ENCODE peak calls at places on chromosomes 12 and 14, in six cellular contexts. One of them, this sample, is unnamed.

GRCh38 chr14:99516156-99517045 is 35.2 kb downstream of the CCNK start:
- DNase-seq in Panc1: no peak
- DNase-seq in CD8-positive, alpha-beta T cell: no peak
- DNase-seq in mesothelial cell of epicardium: peak
- DNase-seq in endothelial cell: no peak
- DNase-seq in IMR-90: no peak
- DNase-seq in this sample: no peak

GRCh38 chr12:113818833-113819232 is 147.3 kb downstream of the RBM19 start:
- DNase-seq in Panc1: no peak
- DNase-seq in CD8-positive, alpha-beta T cell: no peak
- DNase-seq in mesothelial cell of epicardium: no peak
- DNase-seq in endothelial cell: peak
- DNase-seq in IMR-90: no peak
- DNase-seq in this sample: peak

GRCh38 chr14:95784137-95784536 is 70.2 kb upstream of the TCL1A start:
- DNase-seq in Panc1: no peak
- DNase-seq in CD8-positive, alpha-beta T cell: no peak
- DNase-seq in mesothelial cell of epicardium: no peak
- DNase-seq in endothelial cell: peak
- DNase-seq in IMR-90: peak
- DNase-seq in this sample: peak

GRCh38 chr12:107134558-107134957 is 41.2 kb upstream of the CRY1 start:
- DNase-seq in Panc1: no peak
- DNase-seq in CD8-positive, alpha-beta T cell: no peak
- DNase-seq in mesothelial cell of epicardium: no peak
- DNase-seq in endothelial cell: peak
- DNase-seq in IMR-90: no peak
- DNase-seq in this sample: no peak

GRCh38 chr12:71626768-71627167 is 36.9 kb downstream of the ZFC3H1 start:
- DNase-seq in Panc1: no peak
- DNase-seq in CD8-positive, alpha-beta T cell: no peak
- DNase-seq in mesothelial cell of epicardium: no peak
- DNase-seq in endothelial cell: no peak
- DNase-seq in IMR-90: peak
- DNase-seq in this sample: no peak

GRCh38 chr14:100660498-100661339 is 66.0 kb upstream of the DLK1 start:
- DNase-seq in Panc1: no peak
- DNase-seq in CD8-positive, alpha-beta T cell: no peak
- DNase-seq in mesothelial cell of epicardium: no peak
- DNase-seq in endothelial cell: no peak
- DNase-seq in IMR-90: peak
- DNase-seq in this sample: no peak

GRCh38 chr12:88417531-88417930 is 162.7 kb downstream of the KITLG start:
- DNase-seq in Panc1: no peak
- DNase-seq in CD8-positive, alpha-beta T cell: no peak
- DNase-seq in mesothelial cell of epicardium: no peak
- DNase-seq in endothelial cell: no peak
- DNase-seq in IMR-90: no peak
- DNase-seq in this sample: no peak

GRCh38 chr12:58009355-58009754 is 68.0 kb downstream of the ATP23 start:
- DNase-seq in Panc1: no peak
- DNase-seq in CD8-positive, alpha-beta T cell: no peak
- DNase-seq in mesothelial cell of epicardium: no peak
- DNase-seq in endothelial cell: no peak
- DNase-seq in IMR-90: no peak
- DNase-seq in this sample: no peak

GRCh38 chr14:51203881-51204280 is 36.2 kb upstream of the TMX1 start:
- DNase-seq in Panc1: no peak
- DNase-seq in CD8-positive, alpha-beta T cell: no peak
- DNase-seq in mesothelial cell of epicardium: no peak
- DNase-seq in endothelial cell: no peak
- DNase-seq in IMR-90: no peak
- DNase-seq in this sample: no peak

GRCh38 chr12:111450676-111451075 is 45.0 kb downstream of the SH2B3 start:
- DNase-seq in Panc1: no peak
- DNase-seq in CD8-positive, alpha-beta T cell: no peak
- DNase-seq in mesothelial cell of epicardium: peak
- DNase-seq in endothelial cell: no peak
- DNase-seq in IMR-90: no peak
- DNase-seq in this sample: no peak

GRCh38 chr12:85963322-85963721 is 89.2 kb downstream of the NTS start:
- DNase-seq in Panc1: no peak
- DNase-seq in CD8-positive, alpha-beta T cell: no peak
- DNase-seq in mesothelial cell of epicardium: no peak
- DNase-seq in endothelial cell: no peak
- DNase-seq in IMR-90: no peak
- DNase-seq in this sample: no peak

GRCh38 chr14:104392001-104392395 is 187.6 kb upstream of the C14orf180 start:
- DNase-seq in Panc1: no peak
- DNase-seq in CD8-positive, alpha-beta T cell: no peak
- DNase-seq in mesothelial cell of epicardium: no peak
- DNase-seq in endothelial cell: no peak
- DNase-seq in IMR-90: no peak
- DNase-seq in this sample: no peak

DNA sequence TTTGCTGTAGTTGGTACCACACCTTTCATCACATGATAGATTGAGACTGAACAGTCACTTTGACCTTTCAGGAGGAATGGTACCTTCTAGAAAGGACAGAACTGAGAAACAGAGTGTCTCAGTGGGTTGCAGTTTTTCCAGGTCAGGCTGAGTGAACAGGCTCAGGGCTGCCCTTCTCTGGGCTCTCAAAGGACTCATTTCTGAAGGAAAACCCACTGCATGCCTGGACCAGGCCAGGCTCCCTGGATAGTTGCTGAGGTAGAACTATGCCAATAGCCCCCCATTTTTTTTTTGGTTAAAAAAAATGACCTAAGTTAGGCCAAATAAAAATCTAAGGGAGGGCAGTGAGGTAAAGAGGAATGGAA is 148.1 kb upstream of the EGLN3 start:
- DNase-seq in Panc1: no peak
- DNase-seq in CD8-positive, alpha-beta T cell: no peak
- DNase-seq in mesothelial cell of epicardium: no peak
- DNase-seq in endothelial cell: no peak
- DNase-seq in IMR-90: no peak
- DNase-seq in this sample: no peak
- TF ChIP-seq CTCF in Panc1: peak
- TF ChIP-seq CTCF in CD8-positive, alpha-beta T cell: peak
- TF ChIP-seq CTCF in mesothelial cell of epicardium: peak
- TF ChIP-seq CTCF in endothelial cell: no peak
- TF ChIP-seq CTCF in IMR-90: no peak
- TF ChIP-seq CTCF in this sample: no peak

DNA sequence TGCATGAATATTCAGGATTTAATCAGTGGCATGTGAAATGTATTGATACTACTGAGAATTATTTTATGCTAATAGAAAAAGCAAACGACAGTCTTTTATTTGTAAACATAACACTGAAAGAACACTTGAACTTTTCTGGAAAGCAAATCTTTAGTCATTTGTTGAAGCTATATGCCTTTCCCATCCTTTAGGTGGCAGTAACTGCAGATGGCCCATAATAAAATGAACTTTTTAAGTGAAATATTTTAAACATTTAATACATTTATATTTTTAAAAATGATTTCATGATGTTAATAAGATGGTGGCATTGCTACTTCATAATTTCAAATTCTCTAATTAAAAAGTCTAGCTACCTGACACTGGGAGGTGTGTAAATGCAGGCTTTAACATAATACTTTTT is 13.9 kb upstream of the KRR1 start:
- DNase-seq in Panc1: no peak
- DNase-seq in CD8-positive, alpha-beta T cell: no peak
- DNase-seq in mesothelial cell of epicardium: no peak
- DNase-seq in endothelial cell: no peak
- DNase-seq in IMR-90: peak
- DNase-seq in this sample: no peak
- TF ChIP-seq CTCF in Panc1: peak
- TF ChIP-seq CTCF in CD8-positive, alpha-beta T cell: no peak
- TF ChIP-seq CTCF in mesothelial cell of epicardium: no peak
- TF ChIP-seq CTCF in endothelial cell: peak
- TF ChIP-seq CTCF in IMR-90: peak
- TF ChIP-seq CTCF in this sample: peak

GRCh38 chr12:109910969-109911348 is 10.9 kb downstream of the TCHP start:
- DNase-seq in Panc1: no peak
- DNase-seq in CD8-positive, alpha-beta T cell: no peak
- DNase-seq in mesothelial cell of epicardium: no peak
- DNase-seq in endothelial cell: peak
- DNase-seq in IMR-90: peak
- DNase-seq in this sample: peak
- TF ChIP-seq CTCF in Panc1: no peak
- TF ChIP-seq CTCF in CD8-positive, alpha-beta T cell: no peak
- TF ChIP-seq CTCF in mesothelial cell of epicardium: no peak
- TF ChIP-seq CTCF in endothelial cell: peak
- TF ChIP-seq CTCF in IMR-90: peak
- TF ChIP-seq CTCF in this sample: peak

DNA sequence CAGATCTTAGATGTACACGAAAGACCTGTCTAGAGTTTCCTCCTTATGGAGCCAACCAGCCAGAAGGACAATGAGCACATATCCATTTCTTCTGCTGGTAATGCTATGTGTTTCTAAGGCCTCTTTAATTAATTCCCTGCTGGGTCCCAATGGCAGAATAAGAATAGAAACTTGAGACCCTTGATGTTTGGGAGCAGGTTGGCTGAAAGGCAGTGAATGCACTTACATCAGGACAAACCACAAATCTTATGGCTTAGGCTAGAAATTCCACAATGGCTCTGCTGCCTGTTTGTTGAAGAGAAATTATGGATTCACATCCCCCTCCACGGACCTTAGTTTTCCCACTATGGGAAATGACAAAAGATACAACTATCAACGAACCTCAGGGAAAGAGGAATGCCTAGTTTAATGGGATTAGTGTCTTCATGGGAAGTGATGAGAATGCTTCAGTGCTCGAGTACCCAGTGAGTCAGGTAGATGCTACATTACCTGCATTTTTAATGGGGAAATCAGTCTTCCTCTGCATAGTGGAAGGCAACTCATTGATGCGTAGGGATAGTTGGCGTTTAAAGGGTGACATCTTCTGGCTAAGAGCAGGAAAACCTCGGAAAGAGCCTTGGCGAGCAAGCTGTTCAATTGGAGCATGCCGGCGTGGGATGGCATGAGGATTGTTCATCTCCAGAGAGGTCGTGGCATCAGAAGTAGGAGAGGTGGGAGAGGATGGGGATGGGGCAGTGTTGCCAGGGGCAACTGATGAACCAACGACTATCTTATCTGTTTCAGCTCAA is 46.5 kb downstream of the PAPLN start:
- DNase-seq in Panc1: no peak
- DNase-seq in CD8-positive, alpha-beta T cell: no peak
- DNase-seq in mesothelial cell of epicardium: no peak
- DNase-seq in endothelial cell: no peak
- DNase-seq in IMR-90: peak
- DNase-seq in this sample: no peak
- TF ChIP-seq CTCF in Panc1: peak
- TF ChIP-seq CTCF in CD8-positive, alpha-beta T cell: no peak
- TF ChIP-seq CTCF in mesothelial cell of epicardium: no peak
- TF ChIP-seq CTCF in endothelial cell: no peak
- TF ChIP-seq CTCF in IMR-90: peak
- TF ChIP-seq CTCF in this sample: peak

DNA sequence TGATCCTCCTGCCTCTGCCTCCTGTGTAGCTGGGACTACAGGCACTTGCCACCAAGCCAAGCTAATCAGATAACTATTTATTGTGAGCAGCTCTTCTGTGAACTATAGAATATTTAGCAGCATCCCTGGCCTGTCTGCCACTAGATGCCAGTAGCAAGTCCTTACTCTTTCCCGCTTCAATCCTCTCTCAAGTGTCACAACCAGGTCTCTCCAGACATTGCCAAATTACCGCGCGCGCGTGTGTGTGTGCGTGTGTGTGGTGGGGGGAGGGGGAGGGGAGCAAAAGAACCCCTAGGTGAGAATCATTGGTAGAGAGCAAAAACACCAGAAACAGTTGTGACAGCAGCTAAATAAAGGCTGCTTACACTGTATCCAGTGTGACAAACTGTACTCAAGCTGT is 49.9 kb downstream of the PPP2R5E start:
- DNase-seq in Panc1: no peak
- DNase-seq in CD8-positive, alpha-beta T cell: no peak
- DNase-seq in mesothelial cell of epicardium: no peak
- DNase-seq in endothelial cell: no peak
- DNase-seq in IMR-90: peak
- DNase-seq in this sample: no peak
- TF ChIP-seq CTCF in Panc1: peak
- TF ChIP-seq CTCF in CD8-positive, alpha-beta T cell: no peak
- TF ChIP-seq CTCF in mesothelial cell of epicardium: no peak
- TF ChIP-seq CTCF in endothelial cell: no peak
- TF ChIP-seq CTCF in IMR-90: no peak
- TF ChIP-seq CTCF in this sample: no peak